ENCODE peak calls at places on chromosome 3, in seven cellular contexts. W, Q, K, B, V, R and N are unnamed samples.

GRCh38 chr3:168093790-168094189 is 1.9 kb downstream of the GOLIM4 start:
- DNase-seq in R (no peak), K (no peak), B (no peak), Q (no peak), W (no peak), V (no peak), N (no peak)

GRCh38 chr3:157130138-157130880 is 29.6 kb downstream of the CCNL1 start:
- DNase-seq in R (no peak), Q (peak), B (peak), V (peak), K (peak), W (peak), N (peak)

GRCh38 chr3:152742368-152743347 is 92.3 kb upstream of the P2RY1 start:
- DNase-seq in B (no peak), V (no peak), K (no peak), W (no peak), R (no peak), Q (no peak), N (no peak)

GRCh38 chr3:140537075-140537474 is 140.8 kb upstream of the TRIM42 start:
- DNase-seq in K (no peak), V (no peak), B (no peak), Q (no peak), R (no peak), W (no peak), N (no peak)

GRCh38 chr3:34183114-34183513 is 384.7 kb downstream of the PDCD6IP start:
- DNase-seq in R (no peak), K (no peak), V (no peak), W (no peak), B (no peak), Q (no peak), N (no peak)

GRCh38 chr3:127252446-127252845 is 35.4 kb downstream of the PRR20G start:
- DNase-seq in R (no peak), W (no peak), K (no peak), Q (no peak), V (no peak), B (no peak), N (no peak)

GRCh38 chr3:189148090-189148507 is 23.7 kb upstream of the TPRG1 start:
- DNase-seq in R (peak), V (peak), K (peak), B (peak), Q (peak), W (peak), N (peak)

GRCh38 chr3:133038089-133038730 is at the start of gene TMEM108:
- DNase-seq in B (peak), W (no peak), R (peak), K (no peak), Q (peak), V (peak), N (peak)

GRCh38 chr3:6250167-6250566 is 610.7 kb upstream of the GRM7 start:
- DNase-seq in B (no peak), Q (no peak), K (no peak), V (no peak), W (no peak), R (peak), N (no peak)

GRCh38 chr3:188869628-188870027 is 302.1 kb upstream of the TPRG1 start:
- DNase-seq in K (no peak), R (no peak), B (no peak), Q (no peak), V (no peak), W (no peak), N (no peak)

GRCh38 chr3:42605550-42606173 is 5.2 kb downstream of the NKTR start:
- DNase-seq in W (no peak), K (no peak), R (no peak), B (no peak), V (no peak), Q (no peak), N (no peak)

GRCh38 chr3:82306189-82306588 is 544.7 kb upstream of the GBE1 start:
- DNase-seq in B (no peak), W (no peak), Q (no peak), V (no peak), R (no peak), K (no peak), N (no peak)

GRCh38 chr3:32912046-32912445 is 39.4 kb upstream of the CCR4 start:
- DNase-seq in Q (no peak), R (no peak), B (no peak), V (no peak), K (no peak), W (no peak), N (no peak)

GRCh38 chr3:20576228-20576627 is 390.2 kb upstream of the SGO1 start:
- DNase-seq in W (no peak), R (no peak), Q (no peak), K (no peak), V (peak), B (no peak), N (no peak)

GRCh38 chr3:126706631-126707030 is 2.6 kb downstream of the CHCHD6 start:
- DNase-seq in Q (no peak), R (no peak), K (no peak), V (peak), W (no peak), B (no peak), N (no peak)

GRCh38 chr3:42996633-42997075 is 17.5 kb downstream of the GASK1A start:
- DNase-seq in Q (no peak), W (no peak), B (no peak), V (no peak), K (no peak), R (no peak), N (no peak)

GRCh38 chr3:141526709-141527108 is 39.9 kb downstream of the RASA2 start:
- DNase-seq in K (no peak), W (no peak), R (no peak), V (no peak), B (no peak), Q (no peak), N (no peak)

GRCh38 chr3:23712656-23713559 is 92.8 kb upstream of the UBE2E1 start:
- DNase-seq in V (peak), B (no peak), Q (peak), K (no peak), W (no peak), R (no peak), N (no peak)

GRCh38 chr3:49785565-49786356 is 581 bp downstream of the IP6K1 start:
- DNase-seq in R (no peak), V (peak), W (no peak), B (no peak), Q (peak), K (no peak), N (no peak)

GRCh38 chr3:48418140-48418539 is 11.7 kb downstream of the PLXNB1 start:
- DNase-seq in R (no peak), V (no peak), K (no peak), Q (no peak), B (no peak), W (no peak), N (no peak)

GRCh38 chr3:38029400-38030125 is at the start of gene PLCD1:
- DNase-seq in V (peak), Q (peak), K (peak), R (no peak), B (no peak), W (peak), N (peak)

GRCh38 chr3:75048650-75049049 is 434.2 kb upstream of the CNTN3 start:
- DNase-seq in W (no peak), V (peak), K (no peak), B (no peak), R (no peak), Q (no peak), N (no peak)

GRCh38 chr3:49151610-49152009 is 14.5 kb downstream of the CCDC71 start:
- DNase-seq in W (no peak), B (no peak), K (no peak), V (no peak), Q (no peak), R (no peak), N (no peak)

GRCh38 chr3:58135712-58136543 is 74.8 kb downstream of the DNASE1L3 start:
- DNase-seq in R (no peak), K (no peak), B (no peak), V (peak), Q (no peak), W (no peak), N (no peak)

GRCh38 chr3:116877968-116878367 is 168.4 kb downstream of the TUSC7 start:
- DNase-seq in Q (no peak), R (no peak), V (no peak), B (no peak), K (no peak), W (no peak), N (no peak)

GRCh38 chr3:6806991-6807390 is 53.9 kb upstream of the GRM7 start:
- DNase-seq in B (no peak), Q (no peak), V (no peak), R (no peak), K (no peak), W (no peak), N (no peak)

GRCh38 chr3:11507719-11508118 is 136.0 kb downstream of the VGLL4 start:
- DNase-seq in W (no peak), K (no peak), V (no peak), R (no peak), B (no peak), Q (no peak), N (no peak)

GRCh38 chr3:170982733-170983132 is 43.8 kb downstream of the SLC2A2 start:
- DNase-seq in W (no peak), Q (no peak), B (no peak), R (no peak), V (no peak), K (no peak), N (no peak)

GRCh38 chr3:462851-463250 is 266.3 kb downstream of the CHL1 start:
- DNase-seq in V (no peak), K (no peak), Q (no peak), B (no peak), R (no peak), W (no peak), N (no peak)

GRCh38 chr3:69930564-69930963 is 69.0 kb upstream of the SAMMSON start:
- DNase-seq in K (no peak), W (no peak), R (no peak), Q (no peak), V (no peak), B (no peak), N (no peak)

GRCh38 chr3:2985479-2985878 is 124.7 kb downstream of the IL5RA start:
- DNase-seq in K (no peak), R (no peak), W (no peak), V (no peak), B (no peak), Q (no peak), N (no peak)

GRCh38 chr3:10764314-10765051 is 51.5 kb upstream of the SLC6A11 start:
- DNase-seq in K (no peak), V (no peak), R (no peak), W (no peak), Q (no peak), B (no peak), N (no peak)

GRCh38 chr3:2098398-2099027 is at the start of gene CNTN4:
- DNase-seq in B (no peak), Q (peak), R (peak), V (no peak), K (no peak), W (no peak), N (peak)

GRCh38 chr3:134640872-134641470 is 9.9 kb downstream of the KY start:
- DNase-seq in Q (no peak), B (no peak), K (no peak), W (no peak), V (peak), R (no peak), N (peak)

GRCh38 chr3:115913069-115913686 is 289.9 kb downstream of the GAP43 start:
- DNase-seq in V (peak), R (no peak), W (no peak), Q (no peak), K (no peak), B (no peak), N (no peak)

GRCh38 chr3:43180027-43180426 is 74.1 kb upstream of the POMGNT2 start:
- DNase-seq in W (no peak), R (no peak), B (no peak), K (peak), Q (no peak), V (peak), N (peak)

GRCh38 chr3:119690043-119690656 is 12.7 kb upstream of the CFAP91 start:
- DNase-seq in K (no peak), R (no peak), B (no peak), V (peak), Q (no peak), W (no peak), N (no peak)

GRCh38 chr3:167657684-167658225 is 4.0 kb upstream of the WDR49 start:
- DNase-seq in V (no peak), K (no peak), R (no peak), W (no peak), Q (no peak), B (no peak), N (no peak)

GRCh38 chr3:127491909-127492308 is 98.6 kb downstream of the TPRA1 start:
- DNase-seq in Q (no peak), K (no peak), W (no peak), R (no peak), B (no peak), V (no peak), N (no peak)

GRCh38 chr3:133944181-133944580 is 48.5 kb upstream of the RAB6B start:
- DNase-seq in W (no peak), R (no peak), Q (no peak), B (no peak), K (no peak), V (peak), N (no peak)